ENCODE peak calls at places on chromosomes 6 and 20, in seven cellular contexts. S is left ventricle myocardium inferior, N is astrocyte of the spinal cord, L is prostate gland, K is dorsolateral prefrontal cortex, U is AG10803, Y is AG04450. E is an unnamed sample.

GRCh38 chr20:50569864-50570836 is 60.0 kb downstream of the PTPN1 start:
- DNase-seq in L (no peak), Y (no peak), U (no peak), N (peak), S (no peak), K (no peak), E (no peak)

GRCh38 chr6:210778-211177 is 81.5 kb upstream of the DUSP22 start:
- DNase-seq in K (no peak), N (no peak), S (no peak), L (no peak), U (no peak), Y (no peak), E (no peak)

GRCh38 chr20:35592339-35592960 is 23.2 kb upstream of the SPAG4 start:
- DNase-seq in Y (no peak), L (no peak), K (no peak), S (no peak), N (no peak), U (no peak), E (no peak)

GRCh38 chr6:99350573-99350972 is 1.1 kb upstream of the FAXC start:
- DNase-seq in S (no peak), Y (no peak), K (no peak), L (no peak), N (no peak), U (no peak), E (no peak)

GRCh38 chr6:84260926-84261325 is 33.5 kb upstream of the CEP162 start:
- DNase-seq in U (no peak), N (no peak), K (no peak), S (no peak), Y (no peak), L (no peak), E (no peak)

GRCh38 chr6:4723383-4723782 is 52.8 kb upstream of the CDYL start:
- DNase-seq in K (no peak), N (no peak), L (no peak), U (no peak), Y (no peak), S (no peak), E (no peak)

GRCh38 chr6:7052441-7052936 is 55.3 kb upstream of the RREB1 start:
- DNase-seq in L (no peak), U (peak), S (peak), N (peak), Y (no peak), K (no peak), E (peak)

GRCh38 chr6:37554480-37554819 is 54.8 kb upstream of the CCDC167 start:
- DNase-seq in K (no peak), N (peak), L (no peak), S (no peak), Y (no peak), U (peak), E (peak)

GRCh38 chr20:15310361-15310760 is 972.9 kb upstream of the FLRT3 start:
- DNase-seq in Y (no peak), S (no peak), U (no peak), K (no peak), N (no peak), L (no peak), E (no peak)
- TF ChIP-seq CTCF in Y (no peak), S (no peak), U (no peak), K (no peak), N (no peak), L (no peak), E (no peak)

GRCh38 chr20:14197097-14197496 is 140.3 kb downstream of the FLRT3 start:
- DNase-seq in U (peak), S (no peak), K (no peak), N (peak), L (no peak), Y (peak), E (peak)

GRCh38 chr20:14191559-14191958 is 145.9 kb downstream of the FLRT3 start:
- DNase-seq in L (no peak), S (no peak), Y (no peak), K (no peak), U (no peak), N (no peak), E (no peak)

GRCh38 chr20:14193443-14193842 is 144.0 kb downstream of the FLRT3 start:
- DNase-seq in S (no peak), N (no peak), U (no peak), L (no peak), Y (no peak), K (no peak), E (no peak)

GRCh38 chr20:14189794-14190402 is 147.5 kb downstream of the FLRT3 start:
- DNase-seq in U (peak), Y (peak), N (peak), K (no peak), S (no peak), L (peak), E (peak)

DNA sequence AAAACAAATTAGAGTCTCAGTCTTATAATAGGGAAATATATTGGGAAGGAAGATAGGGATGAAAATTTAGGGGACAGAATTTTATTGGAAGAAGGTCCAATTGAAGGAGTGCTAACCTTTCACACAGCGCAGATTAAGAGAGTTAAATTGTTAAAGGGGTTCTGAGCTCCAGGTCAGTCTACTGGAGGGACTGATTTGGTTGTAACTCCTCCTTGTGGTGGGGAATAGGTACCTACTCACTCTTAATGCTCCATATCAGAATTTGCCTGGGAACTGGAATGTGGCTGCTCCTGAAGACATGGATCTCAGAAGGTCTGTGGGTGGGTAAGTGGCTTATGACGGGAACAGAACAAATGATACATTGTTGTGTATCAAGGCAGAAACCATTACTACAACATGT is 143.5 kb downstream of the FLRT3 start:
- DNase-seq in S (no peak), K (no peak), Y (no peak), L (no peak), N (no peak), U (no peak), E (no peak)
- TF ChIP-seq CTCF in S (no peak), K (no peak), Y (peak), L (no peak), N (peak), U (peak), E (peak)

GRCh38 chr6:47352169-47352568 is 42.5 kb upstream of the TNFRSF21 start:
- DNase-seq in Y (no peak), L (no peak), K (no peak), U (no peak), N (no peak), S (no peak), E (no peak)
- TF ChIP-seq CTCF in Y (peak), L (no peak), K (no peak), U (peak), N (peak), S (no peak), E (no peak)

GRCh38 chr20:54194724-54195438 is 13.0 kb upstream of the PFDN4 start:
- DNase-seq in U (peak), N (no peak), Y (no peak), S (no peak), L (no peak), K (no peak), E (peak)
- TF ChIP-seq CTCF in U (peak), N (peak), Y (peak), S (no peak), L (no peak), K (no peak), E (peak)

GRCh38 chr6:1379026-1379809 is 10.2 kb upstream of the FOXF2 start:
- DNase-seq in K (no peak), U (no peak), L (no peak), Y (no peak), S (no peak), N (no peak), E (no peak)
- TF ChIP-seq CTCF in K (no peak), U (peak), L (no peak), Y (no peak), S (no peak), N (no peak), E (peak)

GRCh38 chr6:111689946-111690345 is 84.3 kb upstream of the TRAF3IP2 start:
- DNase-seq in L (no peak), S (no peak), Y (no peak), K (no peak), N (no peak), U (no peak), E (no peak)
- TF ChIP-seq CTCF in L (no peak), S (no peak), Y (no peak), K (no peak), N (no peak), U (no peak), E (no peak)

E was measured in HFFc6.